ENCODE peak calls at places on chromosomes 7 and 10, in four cellular contexts. X, Z, J and U are unnamed samples.

GRCh38 chr10:102163342-102163989 is 11.3 kb downstream of the NOLC1 start:
- DNase-seq in X (no peak), Z (no peak), J (no peak), U (no peak)

GRCh38 chr10:132666733-132667612 is 119.0 kb downstream of the NKX6-2 start:
- DNase-seq in X (peak), Z (peak), J (no peak), U (no peak)

GRCh38 chr7:47500103-47500563 is 81.8 kb downstream of the TNS3 start:
- DNase-seq in X (no peak), Z (no peak), J (peak), U (no peak)

GRCh38 chr10:6328708-6329423 is 126.1 kb downstream of the PFKFB3 start:
- DNase-seq in X (no peak), Z (no peak), J (peak), U (no peak)

GRCh38 chr10:80714566-80714965 is 176.9 kb downstream of the SH2D4B start:
- DNase-seq in X (no peak), Z (no peak), J (no peak), U (no peak)

GRCh38 chr10:14555806-14556205 is 218.9 kb downstream of the FAM107B start:
- DNase-seq in X (no peak), Z (no peak), J (no peak), U (no peak)

GRCh38 chr10:11024596-11024995 is 6.9 kb downstream of the CELF2 start:
- DNase-seq in X (peak), Z (peak), J (no peak), U (peak)

GRCh38 chr7:130734525-130735272 is 692 bp upstream of the KLF14 start:
- DNase-seq in X (no peak), Z (peak), J (no peak), U (no peak)

GRCh38 chr7:81960026-81960425 is 190.2 kb upstream of the HGF start:
- DNase-seq in X (no peak), Z (peak), J (no peak), U (no peak)

GRCh38 chr10:97270523-97271154 is 21.8 kb downstream of the ARHGAP19 start:
- DNase-seq in X (peak), Z (peak), J (no peak), U (no peak)

GRCh38 chr10:97277551-97277950 is 14.9 kb downstream of the ARHGAP19 start:
- DNase-seq in X (no peak), Z (no peak), J (no peak), U (no peak)

GRCh38 chr10:97278491-97278989 is 13.9 kb downstream of the ARHGAP19 start:
- DNase-seq in X (peak), Z (peak), J (peak), U (peak)

GRCh38 chr10:97274828-97275227 is 17.6 kb downstream of the ARHGAP19 start:
- DNase-seq in X (no peak), Z (no peak), J (no peak), U (no peak)

DNA sequence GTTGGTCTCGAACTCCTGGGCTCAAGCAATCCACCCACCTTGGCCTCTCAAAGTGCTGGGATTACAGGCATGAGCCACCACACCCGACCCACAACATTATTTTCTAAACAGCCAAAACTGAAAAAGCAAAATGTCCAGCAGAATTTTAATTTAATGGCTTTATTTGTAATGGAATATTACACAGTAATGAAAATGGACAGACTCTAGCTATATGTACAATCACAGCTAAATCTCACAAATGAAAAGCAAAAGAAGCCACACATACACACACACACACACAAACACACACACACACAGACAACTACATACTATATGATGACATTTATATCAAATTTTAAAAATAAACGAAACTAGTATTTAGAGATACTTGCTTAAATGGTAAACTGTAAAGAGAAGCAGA is 18.7 kb downstream of the ARHGAP19 start:
- DNase-seq in X (no peak), Z (no peak), J (no peak), U (no peak)
- TF ChIP-seq CTCF in X (no peak), Z (no peak), J (no peak), U (no peak)

DNA sequence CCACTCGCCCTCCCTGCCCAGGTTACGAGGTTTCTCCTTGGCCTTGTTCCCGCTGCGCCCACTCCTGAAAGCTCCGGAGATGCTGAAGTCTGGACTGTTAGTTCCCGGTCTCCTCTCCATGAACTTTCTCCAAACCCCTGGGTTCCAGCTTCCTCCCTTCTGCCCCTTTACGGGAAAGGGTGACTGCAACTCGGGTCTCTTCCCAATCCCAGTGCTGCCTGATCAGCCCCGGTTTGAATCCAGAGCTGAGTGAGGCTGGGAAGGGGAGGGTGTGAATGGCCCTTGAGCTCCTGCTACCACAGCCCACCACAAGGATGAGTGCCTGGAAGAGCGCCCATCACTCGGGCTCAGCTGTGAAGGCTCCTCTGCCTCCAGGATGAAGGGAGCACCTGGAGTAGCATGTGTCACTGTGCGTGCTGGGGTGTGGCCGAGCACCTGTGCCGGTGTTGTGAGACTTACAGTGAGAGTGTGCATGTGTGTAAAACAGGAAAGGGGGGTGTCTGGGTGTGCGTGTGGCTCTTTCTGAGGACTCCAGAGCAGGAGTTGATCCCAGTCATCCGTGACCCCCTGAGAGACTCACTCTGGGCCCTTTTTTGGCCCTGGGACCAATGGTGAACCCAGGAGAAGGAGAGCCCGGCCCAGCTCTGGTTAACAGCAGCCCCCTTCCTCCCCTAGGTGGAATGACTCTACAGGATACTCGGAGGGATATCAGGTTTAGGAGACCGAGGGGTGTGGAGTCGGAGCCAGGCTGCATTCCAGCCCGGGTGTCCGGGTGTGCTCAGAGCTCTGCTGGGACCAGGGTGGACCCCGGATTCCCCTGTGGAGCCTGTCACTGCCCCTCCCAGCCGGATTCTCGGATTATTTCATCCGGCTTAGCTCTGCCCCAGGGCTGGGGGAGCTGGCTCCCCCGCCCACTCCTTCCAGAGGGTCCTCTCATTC is 1.1 kb upstream of the ZNF467 start:
- DNase-seq in X (no peak), Z (peak), J (peak), U (no peak)
- H3K27ac ChIP-seq in X (no peak), Z (peak), J (no peak), U (peak)

GRCh38 chr10:100569687-100570517 is 34.2 kb downstream of the HIF1AN start:
- DNase-seq in X (no peak), Z (no peak), J (peak), U (no peak)
- TF ChIP-seq CTCF in X (no peak), Z (peak), J (peak), U (no peak)

DNA sequence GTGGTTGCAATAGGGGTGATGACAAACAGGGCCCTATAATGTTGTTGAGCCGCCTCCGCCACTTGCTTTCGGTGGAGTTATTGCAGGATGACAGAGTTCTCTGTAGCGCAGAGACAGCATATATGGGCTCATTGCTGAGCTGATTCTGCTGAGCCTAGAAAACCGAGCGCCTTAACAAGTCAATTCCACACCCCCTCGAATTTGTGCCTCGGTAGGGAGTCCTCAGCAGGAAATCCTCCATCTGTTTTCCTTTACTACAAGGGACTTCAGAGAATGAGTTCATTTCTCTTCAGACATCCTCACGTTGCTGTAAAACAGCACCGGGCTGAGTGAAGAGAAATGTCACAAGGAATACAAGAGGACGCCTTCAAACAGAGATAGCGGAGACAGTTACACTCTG is 90.7 kb upstream of the KIAA1217 start:
- DNase-seq in X (no peak), Z (peak), J (no peak), U (no peak)
- H3K27ac ChIP-seq in X (no peak), Z (no peak), J (no peak), U (no peak)

GRCh38 chr7:83652481-83652880 is 3.5 kb upstream of the SEMA3E start:
- DNase-seq in X (no peak), Z (no peak), J (no peak), U (no peak)

GRCh38 chr7:83655951-83656556 is 7.1 kb upstream of the SEMA3E start:
- DNase-seq in X (peak), Z (peak), J (peak), U (peak)
- TF ChIP-seq CTCF in X (peak), Z (peak), J (peak), U (peak)

DNA sequence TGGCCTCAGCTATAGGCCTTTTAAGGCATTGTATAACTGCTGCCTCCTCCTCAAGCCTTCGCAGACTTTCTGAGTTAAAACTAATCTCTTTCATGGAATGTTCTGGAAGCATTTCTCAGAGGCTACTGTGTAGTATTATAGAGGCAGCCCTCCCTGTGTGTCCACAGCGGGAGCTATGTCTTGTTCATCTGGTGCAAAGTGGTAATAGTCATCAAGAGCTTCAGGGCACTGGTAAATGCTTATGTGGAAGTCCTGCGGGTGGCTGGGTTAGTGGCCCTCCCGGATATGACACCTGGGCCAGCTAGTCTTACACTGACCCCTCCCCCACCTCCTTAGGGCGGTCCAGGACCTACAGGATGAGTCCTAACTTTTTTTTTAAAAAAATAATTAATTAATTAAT is 2.2 kb upstream of the ABHD11 start:
- DNase-seq in X (no peak), Z (no peak), J (no peak), U (no peak)
- H3K27ac ChIP-seq in X (no peak), Z (no peak), J (peak), U (peak)